ENCODE peak calls at places on chromosomes 5 and 9, in five cellular contexts. One of them, this sample, is unnamed.

GRCh38 chr5:149679876-149680809 is 50.0 kb upstream of the PPARGC1B start:
- DNase-seq in heart left ventricle: peak; percentile 36
- DNase-seq in AG08396: no peak
- DNase-seq in HTR-8/SVneo: no peak
- DNase-seq in T-helper 2 cell: no peak
- DNase-seq in this sample: no peak

GRCh38 chr5:172150514-172151425 is 37.3 kb downstream of the STK10 start:
- DNase-seq in heart left ventricle: peak; percentile 44
- DNase-seq in AG08396: no peak
- DNase-seq in HTR-8/SVneo: no peak
- DNase-seq in T-helper 2 cell: no peak
- DNase-seq in this sample: no peak

GRCh38 chr5:157471709-157472108 is 11.7 kb downstream of the NIPAL4 start:
- DNase-seq in heart left ventricle: no peak
- DNase-seq in AG08396: peak; percentile 52
- DNase-seq in HTR-8/SVneo: peak; percentile 35
- DNase-seq in T-helper 2 cell: no peak
- DNase-seq in this sample: peak; percentile 47

GRCh38 chr9:5205071-5205470 is 19.6 kb upstream of the INSL6 start:
- DNase-seq in heart left ventricle: no peak
- DNase-seq in AG08396: no peak
- DNase-seq in HTR-8/SVneo: no peak
- DNase-seq in T-helper 2 cell: no peak
- DNase-seq in this sample: no peak

GRCh38 chr5:178983728-178984127 is 11.4 kb downstream of the GRM6 start:
- DNase-seq in heart left ventricle: no peak
- DNase-seq in AG08396: no peak
- DNase-seq in HTR-8/SVneo: no peak
- DNase-seq in T-helper 2 cell: no peak
- DNase-seq in this sample: no peak

GRCh38 chr9:36151306-36152210 is 15.0 kb downstream of the GLIPR2 start:
- DNase-seq in heart left ventricle: peak; percentile 44
- DNase-seq in AG08396: no peak
- DNase-seq in HTR-8/SVneo: no peak
- DNase-seq in T-helper 2 cell: peak; percentile 54
- DNase-seq in this sample: peak; percentile 82

GRCh38 chr5:125700380-125700856 is 722.8 kb upstream of the GRAMD2B start:
- DNase-seq in heart left ventricle: no peak
- DNase-seq in AG08396: no peak
- DNase-seq in HTR-8/SVneo: no peak
- DNase-seq in T-helper 2 cell: no peak
- DNase-seq in this sample: no peak

GRCh38 chr9:81032030-81032572 is 657.2 kb downstream of the TLE1 start:
- DNase-seq in heart left ventricle: peak; percentile 23
- DNase-seq in AG08396: peak; percentile 51
- DNase-seq in HTR-8/SVneo: peak; percentile 9
- DNase-seq in T-helper 2 cell: no peak
- DNase-seq in this sample: no peak

GRCh38 chr9:131434673-131435072 is 40.8 kb downstream of the PRRC2B start:
- DNase-seq in heart left ventricle: no peak
- DNase-seq in AG08396: no peak
- DNase-seq in HTR-8/SVneo: no peak
- DNase-seq in T-helper 2 cell: no peak
- DNase-seq in this sample: no peak

GRCh38 chr9:98755006-98755618 is 41.2 kb downstream of the ANKS6 start:
- DNase-seq in heart left ventricle: no peak
- DNase-seq in AG08396: no peak
- DNase-seq in HTR-8/SVneo: no peak
- DNase-seq in T-helper 2 cell: no peak
- DNase-seq in this sample: no peak

GRCh38 chr5:136906545-136906944 is 541.2 kb upstream of the TRPC7 start:
- DNase-seq in heart left ventricle: no peak
- DNase-seq in AG08396: no peak
- DNase-seq in HTR-8/SVneo: no peak
- DNase-seq in T-helper 2 cell: no peak
- DNase-seq in this sample: no peak

GRCh38 chr5:134821841-134822240 is 23.9 kb upstream of the C5orf24 start:
- DNase-seq in heart left ventricle: no peak
- DNase-seq in AG08396: no peak
- DNase-seq in HTR-8/SVneo: no peak
- DNase-seq in T-helper 2 cell: no peak
- DNase-seq in this sample: no peak

GRCh38 chr9:33868430-33869000 is 51.6 kb downstream of the UBE2R2 start:
- DNase-seq in heart left ventricle: no peak
- DNase-seq in AG08396: no peak
- DNase-seq in HTR-8/SVneo: no peak
- DNase-seq in T-helper 2 cell: no peak
- DNase-seq in this sample: no peak

GRCh38 chr5:157148734-157149615 is 6.3 kb upstream of the MED7 start:
- DNase-seq in heart left ventricle: peak; percentile 46
- DNase-seq in AG08396: peak; percentile 68
- DNase-seq in HTR-8/SVneo: peak; percentile 65
- DNase-seq in T-helper 2 cell: peak; percentile 29
- DNase-seq in this sample: peak; percentile 82

GRCh38 chr5:98638701-98639100 is 134.8 kb upstream of the RGMB start:
- DNase-seq in heart left ventricle: no peak
- DNase-seq in AG08396: peak; percentile 16
- DNase-seq in HTR-8/SVneo: no peak
- DNase-seq in T-helper 2 cell: no peak
- DNase-seq in this sample: no peak

This sample was measured in RPMI8226.